ENCODE peak calls at places on chromosomes 3 and 15, in six cellular contexts. Z is T-helper 1 cell, E is SK-N-SH, Q is AG10803, N is omental fat pad, D is mucosa of gallbladder. Y is an unnamed sample.

GRCh38 chr3:4670352-4670751 is 177.2 kb downstream of the ITPR1 start:
- DNase-seq in Z (no peak), E (peak), Q (no peak), N (no peak), D (no peak), Y (no peak)

GRCh38 chr3:126106336-126107202 is 22.6 kb upstream of the SLC41A3 start:
- DNase-seq in Z (no peak), E (no peak), Q (no peak), N (no peak), D (no peak), Y (no peak)

GRCh38 chr3:56086355-56086754 is 381.9 kb downstream of the ERC2 start:
- DNase-seq in Z (no peak), E (no peak), Q (peak), N (no peak), D (no peak), Y (no peak)

GRCh38 chr3:186679151-186679550 is 13.3 kb downstream of the HRG start:
- DNase-seq in Z (no peak), E (no peak), Q (no peak), N (no peak), D (no peak), Y (no peak)

GRCh38 chr3:46852329-46852720 is 10.9 kb downstream of the MYL3 start:
- DNase-seq in Z (no peak), E (no peak), Q (no peak), N (peak), D (no peak), Y (no peak)

GRCh38 chr15:43520138-43520537 is 2.7 kb downstream of the MAP1A start:
- DNase-seq in Z (no peak), E (no peak), Q (no peak), N (no peak), D (no peak), Y (no peak)

GRCh38 chr3:111692593-111693552 is 97.7 kb upstream of the ZBED2 start:
- DNase-seq in Z (no peak), E (no peak), Q (no peak), N (no peak), D (no peak), Y (no peak)

GRCh38 chr3:152434142-152434541 is 165.4 kb downstream of the MBNL1 start:
- DNase-seq in Z (no peak), E (no peak), Q (no peak), N (no peak), D (no peak), Y (no peak)

GRCh38 chr3:71463622-71464021 is 119.9 kb downstream of the FOXP1 start:
- DNase-seq in Z (no peak), E (no peak), Q (no peak), N (no peak), D (no peak), Y (no peak)

GRCh38 chr3:64150527-64151238 is 74.6 kb downstream of the PRICKLE2 start:
- DNase-seq in Z (no peak), E (peak), Q (peak), N (no peak), D (peak), Y (no peak)

GRCh38 chr15:23642413-23643044 is 5.1 kb downstream of the MAGEL2 start:
- DNase-seq in Z (no peak), E (peak), Q (peak), N (no peak), D (peak), Y (no peak)

GRCh38 chr15:40259021-40259420 is 20.2 kb downstream of the PAK6 start:
- DNase-seq in Z (no peak), E (no peak), Q (no peak), N (no peak), D (no peak), Y (no peak)

GRCh38 chr3:105829229-105829628 is 39.6 kb downstream of the CBLB start:
- DNase-seq in Z (no peak), E (no peak), Q (no peak), N (no peak), D (no peak), Y (no peak)

GRCh38 chr3:13282528-13282985 is 137.6 kb downstream of the NUP210 start:
- DNase-seq in Z (no peak), E (peak), Q (no peak), N (no peak), D (no peak), Y (no peak)

GRCh38 chr3:29373016-29373690 is 92.3 kb downstream of the RBMS3 start:
- DNase-seq in Z (no peak), E (no peak), Q (peak), N (no peak), D (no peak), Y (no peak)

GRCh38 chr15:78906310-78906608 is 33.6 kb downstream of the MORF4L1 start:
- DNase-seq in Z (no peak), E (no peak), Q (peak), N (peak), D (no peak), Y (no peak)

GRCh38 chr3:111608378-111608777 is 13.2 kb upstream of the ZBED2 start:
- DNase-seq in Z (no peak), E (no peak), Q (no peak), N (no peak), D (no peak), Y (no peak)

GRCh38 chr3:53824795-53825194 is 21.4 kb downstream of the CHDH start:
- DNase-seq in Z (no peak), E (no peak), Q (no peak), N (no peak), D (no peak), Y (no peak)

GRCh38 chr15:64699767-64700388 is 75.5 kb downstream of the RBPMS2 start:
- DNase-seq in Z (no peak), E (peak), Q (peak), N (no peak), D (no peak), Y (no peak)

GRCh38 chr3:128352326-128352725 is 114.4 kb downstream of the DNAJB8 start:
- DNase-seq in Z (no peak), E (no peak), Q (no peak), N (no peak), D (no peak), Y (no peak)

GRCh38 chr3:101994386-101994785 is 145.1 kb downstream of the NFKBIZ start:
- DNase-seq in Z (no peak), E (no peak), Q (no peak), N (no peak), D (no peak), Y (no peak)

GRCh38 chr15:61171190-61171589 is 57.9 kb downstream of the RORA start:
- DNase-seq in Z (no peak), E (no peak), Q (no peak), N (no peak), D (no peak), Y (no peak)

GRCh38 chr3:45795509-45795881 is 841 bp downstream of the SLC6A20 start:
- DNase-seq in Z (no peak), E (no peak), Q (no peak), N (no peak), D (no peak), Y (no peak)